ENCODE peak calls at places on chromosomes 11 and 22, in nine cellular contexts. F is astrocyte of the spinal cord, J is A549, K is GM23338, R is fibroblast of pulmonary artery, E is dorsolateral prefrontal cortex, Q is nephron progenitor cell, M is cardiac muscle cell, D is AG04450. L is an unnamed sample.

GRCh38 chr22:22872722-22873708 is 14.6 kb upstream of the IGLL5 start:
- DNase-seq in J (no peak), M (no peak), K (no peak), F (no peak), Q (no peak), E (no peak), R (no peak), D (no peak), L (no peak)

GRCh38 chr11:103619480-103619879 is 417.0 kb upstream of the DDI1 start:
- DNase-seq in D (no peak), K (no peak), J (peak), Q (no peak), M (peak), E (no peak), R (peak), F (no peak), L (no peak)

GRCh38 chr22:38032681-38033521 is 24.3 kb upstream of the PICK1 start:
- DNase-seq in Q (no peak), M (no peak), R (peak), E (no peak), K (no peak), D (peak), J (peak), F (peak), L (peak)

GRCh38 chr11:76666408-76666807 is 4.1 kb downstream of the LRRC32 start:
- DNase-seq in J (no peak), F (peak), E (peak), Q (peak), R (peak), D (no peak), K (peak), M (peak), L (peak)

GRCh38 chr11:111720801-111721494 is 45.2 kb downstream of the PPP2R1B start:
- DNase-seq in D (no peak), E (no peak), Q (no peak), F (no peak), R (no peak), K (no peak), M (peak), J (no peak), L (no peak)

GRCh38 chr11:9565822-9566560 is 7.5 kb upstream of the WEE1 start:
- DNase-seq in E (no peak), F (peak), M (peak), R (peak), K (peak), J (peak), Q (no peak), D (peak), L (peak)

GRCh38 chr11:117219001-117219400 is 12.9 kb downstream of the PCSK7 start:
- DNase-seq in J (no peak), Q (no peak), K (no peak), R (no peak), F (no peak), M (no peak), E (peak), D (no peak), L (no peak)

GRCh38 chr11:125428486-125429173 is 67.4 kb downstream of the FEZ1 start:
- DNase-seq in D (no peak), F (no peak), K (peak), M (no peak), R (no peak), J (no peak), Q (no peak), E (no peak), L (no peak)

GRCh38 chr22:37905534-37906363 is at the start of gene MICALL1:
- DNase-seq in D (no peak), F (peak), Q (peak), K (peak), R (peak), M (peak), E (no peak), J (peak), L (no peak)

GRCh38 chr11:12213920-12214319 is 103.5 kb downstream of the MICAL2 start:
- DNase-seq in M (no peak), F (no peak), Q (no peak), K (no peak), J (no peak), E (no peak), R (peak), D (no peak), L (no peak)

GRCh38 chr22:45452565-45453449 is 39.3 kb downstream of the RIBC2 start:
- DNase-seq in Q (no peak), R (no peak), M (no peak), J (no peak), E (no peak), D (no peak), F (peak), K (no peak), L (no peak)

GRCh38 chr11:76510060-76511047 is 65.5 kb downstream of the EMSY start:
- DNase-seq in F (peak), M (no peak), R (peak), K (peak), J (peak), Q (no peak), D (peak), E (no peak), L (no peak)

GRCh38 chr11:110818032-110818687 is 105.9 kb upstream of the ARHGAP20 start:
- DNase-seq in M (no peak), F (peak), J (no peak), R (peak), K (no peak), E (no peak), D (no peak), Q (no peak), L (no peak)

GRCh38 chr22:41565403-41566054 is 4.7 kb downstream of the CSDC2 start:
- DNase-seq in J (peak), K (no peak), R (peak), Q (no peak), E (no peak), F (peak), M (no peak), D (peak), L (no peak)

GRCh38 chr11:303359-303758 is 4.0 kb upstream of the IFITM5 start:
- DNase-seq in Q (no peak), M (no peak), E (no peak), R (no peak), K (no peak), F (no peak), J (no peak), D (no peak), L (no peak)

GRCh38 chr11:39365809-39366436 is 2093.5 kb downstream of the LRRC4C start:
- DNase-seq in Q (no peak), E (no peak), F (peak), K (peak), D (no peak), J (peak), M (peak), R (peak), L (no peak)

GRCh38 chr22:23452231-23453010 is 127.7 kb downstream of the IGLL1 start:
- DNase-seq in R (no peak), F (no peak), M (no peak), Q (no peak), J (no peak), D (no peak), K (no peak), E (no peak), L (no peak)

GRCh38 chr22:33605686-33606085 is 314.6 kb downstream of the LARGE1 start:
- DNase-seq in K (no peak), R (no peak), D (no peak), E (no peak), Q (no peak), M (peak), J (no peak), F (no peak), L (no peak)

GRCh38 chr11:77095551-77096490 is 6.8 kb upstream of the OMP start:
- DNase-seq in M (no peak), D (no peak), Q (no peak), R (no peak), K (no peak), J (no peak), E (no peak), F (no peak), L (peak)

GRCh38 chr22:38706101-38706884 is 549 bp downstream of the GTPBP1 start:
- DNase-seq in E (no peak), R (peak), J (no peak), Q (no peak), K (peak), F (peak), D (no peak), M (peak), L (no peak)

GRCh38 chr22:32951081-32951806 is 106.9 kb downstream of the SYN3 start:
- DNase-seq in D (no peak), Q (peak), F (no peak), M (peak), E (no peak), K (peak), R (peak), J (no peak), L (no peak)

GRCh38 chr11:132244871-132245557 is 874.6 kb downstream of the NTM start:
- DNase-seq in F (no peak), J (no peak), E (no peak), D (no peak), R (no peak), K (no peak), Q (no peak), M (no peak), L (no peak)

GRCh38 chr11:79046365-79046764 is 394.5 kb downstream of the TENM4 start:
- DNase-seq in K (no peak), Q (no peak), R (no peak), D (no peak), F (no peak), E (no peak), J (no peak), M (no peak), L (no peak)

GRCh38 chr11:120738516-120739046 is 227.0 kb downstream of the GRIK4 start:
- DNase-seq in M (no peak), F (no peak), R (no peak), J (no peak), K (no peak), Q (no peak), D (no peak), E (no peak), L (no peak)

GRCh38 chr11:1566381-1567051 is 5.6 kb downstream of the DUSP8 start:
- DNase-seq in Q (no peak), R (no peak), M (no peak), J (no peak), K (no peak), F (no peak), D (no peak), E (no peak), L (no peak)
- TF ChIP-seq CTCF in Q (no peak), R (peak), M (no peak), J (peak), K (peak), F (peak), D (no peak), E (no peak), L (no peak)

DNA sequence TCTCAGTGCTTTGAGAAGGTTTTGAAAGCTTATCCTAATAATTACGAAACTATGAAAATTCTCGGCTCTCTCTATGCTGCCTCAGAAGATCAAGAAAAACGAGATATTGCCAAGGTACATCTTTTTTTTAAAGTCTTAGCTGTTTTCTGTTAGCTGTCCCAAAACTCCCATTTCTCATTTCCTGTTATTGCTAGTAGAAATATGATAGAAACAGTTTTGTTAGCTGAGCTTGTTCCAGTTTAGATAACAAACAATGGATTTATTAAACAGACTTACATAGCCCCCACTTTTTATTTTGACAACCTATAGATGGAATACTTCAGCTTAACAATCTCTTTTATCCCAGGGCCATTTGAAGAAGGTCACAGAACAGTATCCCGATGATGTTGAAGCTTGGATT is 12.7 kb downstream of the CTR9 start:
- DNase-seq in Q (no peak), F (no peak), D (no peak), J (no peak), K (no peak), E (no peak), R (peak), M (no peak), L (no peak)
- TF ChIP-seq CTCF in Q (no peak), F (no peak), D (no peak), J (no peak), K (no peak), E (no peak), R (no peak), M (no peak), L (no peak)

GRCh38 chr22:20237480-20238440 is 30.4 kb downstream of the RTN4R start:
- DNase-seq in K (no peak), J (no peak), E (no peak), F (no peak), R (no peak), Q (no peak), D (no peak), M (no peak), L (no peak)

GRCh38 chr22:20239951-20240773 is 28.0 kb downstream of the RTN4R start:
- DNase-seq in D (no peak), R (peak), Q (peak), E (no peak), F (no peak), M (no peak), K (peak), J (no peak), L (no peak)

GRCh38 chr22:20239063-20239950 is 28.8 kb downstream of the RTN4R start:
- DNase-seq in F (no peak), R (peak), D (no peak), J (no peak), M (no peak), E (peak), K (no peak), Q (peak), L (no peak)

GRCh38 chr22:20240900-20241299 is 27.2 kb downstream of the RTN4R start:
- DNase-seq in E (no peak), F (no peak), Q (no peak), D (no peak), R (no peak), M (no peak), J (no peak), K (no peak), L (no peak)

GRCh38 chr22:20238567-20239062 is 29.5 kb downstream of the RTN4R start:
- DNase-seq in J (peak), M (peak), E (no peak), Q (peak), F (no peak), D (no peak), R (no peak), K (peak), L (no peak)
- TF ChIP-seq CTCF in J (peak), M (peak), E (peak), Q (peak), F (peak), D (peak), R (peak), K (peak), L (no peak)

DNA sequence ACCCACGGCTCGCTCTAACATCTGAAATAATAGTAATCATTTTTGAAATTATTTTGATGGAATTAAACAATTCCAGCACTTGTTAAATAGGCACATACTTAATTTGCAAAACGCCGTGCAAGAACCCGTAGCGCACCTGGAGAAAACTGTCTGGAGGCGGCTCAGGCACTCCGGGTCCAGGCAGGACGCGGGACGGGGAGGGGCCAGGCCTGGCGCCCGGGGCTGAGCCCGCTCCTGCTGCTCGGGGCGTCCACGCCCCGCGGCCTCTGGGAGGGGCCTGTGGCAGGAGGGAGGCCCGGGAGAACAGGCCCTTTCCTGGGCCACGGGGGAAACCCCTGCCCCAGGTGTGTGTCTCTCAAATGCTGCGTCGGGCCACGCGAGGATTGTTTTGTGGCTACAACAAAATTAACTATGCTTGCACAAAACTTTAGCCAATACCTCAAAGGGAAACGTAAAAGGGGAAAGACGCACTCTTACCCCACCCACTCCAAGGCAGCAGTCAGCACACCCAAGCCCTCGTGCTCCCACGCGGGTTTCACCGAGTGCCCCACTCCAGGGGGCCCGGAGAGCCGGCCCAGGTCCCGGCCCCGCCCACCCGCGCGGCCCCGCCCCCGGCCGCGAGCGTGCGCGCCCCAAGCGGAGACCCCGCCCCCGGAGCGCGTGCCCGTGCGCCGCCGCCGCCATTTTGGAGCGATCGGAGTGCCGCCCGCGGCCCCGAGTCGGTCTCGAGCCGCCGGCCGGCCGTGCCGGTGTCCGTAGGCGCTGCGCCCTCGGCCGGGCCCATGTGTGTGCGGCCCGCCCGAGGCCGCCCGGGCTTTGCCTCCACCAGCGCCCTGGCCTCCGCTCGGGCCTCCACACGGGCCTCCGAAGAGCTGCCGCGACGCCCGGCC is at the start of gene PPP6R2:
- DNase-seq in R (peak), M (peak), Q (peak), E (peak), J (peak), K (peak), D (no peak), F (peak), L (peak)
- TF ChIP-seq CTCF in R (no peak), M (no peak), Q (peak), E (peak), J (peak), K (no peak), D (no peak), F (no peak), L (peak)

GRCh38 chr22:43923631-43924548 is at the start of gene PNPLA3:
- DNase-seq in E (peak), R (peak), D (peak), J (peak), F (peak), Q (peak), M (peak), K (peak), L (peak)
- TF ChIP-seq CTCF in E (no peak), R (no peak), D (peak), J (peak), F (peak), Q (peak), M (peak), K (peak), L (no peak)

DNA sequence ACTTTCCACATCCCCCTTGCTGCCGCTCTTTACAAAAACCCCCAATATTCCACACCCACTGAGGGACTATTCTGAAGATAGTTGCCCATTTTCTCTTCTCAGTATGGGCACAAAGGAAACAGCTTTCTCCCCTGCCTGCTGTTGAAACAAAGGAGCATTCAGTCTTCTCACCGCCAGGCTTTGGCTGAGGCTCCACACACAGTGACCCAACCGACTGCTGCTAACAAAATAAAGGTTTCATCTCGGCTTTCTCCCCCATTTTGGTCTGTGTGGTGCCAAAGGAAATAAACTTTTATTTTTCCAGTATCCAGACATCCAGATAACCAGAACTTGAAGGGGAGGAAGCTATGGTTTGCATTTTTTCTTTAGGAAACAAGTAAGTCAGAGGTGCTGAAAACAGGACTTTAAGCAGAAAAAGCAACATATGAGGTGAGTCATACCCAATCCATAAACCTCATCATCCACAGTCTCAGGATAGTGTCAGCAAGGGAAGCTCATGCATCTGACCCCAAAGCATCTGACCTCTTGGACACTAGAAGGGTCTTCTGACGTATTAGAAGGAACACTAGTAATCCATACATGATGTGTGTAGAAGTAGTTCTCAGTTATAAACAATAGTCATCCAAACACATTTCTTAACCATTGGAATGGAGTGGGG is 6.4 kb downstream of the CLMP start:
- DNase-seq in R (peak), Q (no peak), D (peak), F (peak), K (no peak), M (no peak), E (no peak), J (no peak), L (no peak)
- TF ChIP-seq CTCF in R (peak), Q (no peak), D (peak), F (peak), K (no peak), M (peak), E (peak), J (no peak), L (no peak)